ENCODE peak calls at places on chromosomes 13 and 19, in seven cellular contexts. M is astrocyte; F is stimulated activated CD8-positive, alpha-beta memory T cell treated with anti-CD3 and anti-CD28 coated beads, Interleukin-7, amount 100 ng/mL, for 4 hours; X is NCI-H1436; L is AG04450; E is ureter; C is activated naive CD4-positive, alpha-beta T cell treated with anti-CD3 and anti-CD28 coated beads for 36 hours. Y is an unnamed sample.

GRCh38 chr13:46359731-46360130 is 27.3 kb downstream of the RUBCNL start:
- DNase-seq in C (no peak), M (peak), L (no peak), X (no peak), F (no peak), E (no peak), Y (no peak)

GRCh38 chr19:9597027-9597426 is 12.7 kb upstream of the ZNF121 start:
- DNase-seq in M (peak), X (no peak), L (no peak), C (no peak), E (no peak), F (no peak), Y (no peak)

GRCh38 chr13:94656766-94657165 is 55.1 kb downstream of the GPR180 start:
- DNase-seq in L (peak), F (no peak), E (no peak), M (peak), X (no peak), C (peak), Y (peak)

GRCh38 chr19:38073806-38074685 is 150.0 kb downstream of the DPF1 start:
- DNase-seq in M (no peak), F (no peak), E (no peak), L (no peak), C (no peak), X (no peak), Y (no peak)

GRCh38 chr13:51136276-51136980 is 25.4 kb upstream of the C13orf42 start:
- DNase-seq in X (no peak), E (no peak), F (no peak), M (no peak), L (no peak), C (no peak), Y (no peak)

GRCh38 chr19:827710-828321 is at the start of gene AZU1:
- DNase-seq in L (no peak), F (no peak), M (no peak), C (no peak), E (no peak), X (no peak), Y (no peak)

GRCh38 chr13:81781471-81781870 is 1440.5 kb upstream of the SPRY2 start:
- DNase-seq in L (no peak), F (no peak), C (no peak), X (no peak), M (no peak), E (no peak), Y (no peak)

GRCh38 chr19:14977128-14977527 is 2.5 kb downstream of the SLC1A6 start:
- DNase-seq in M (no peak), L (no peak), C (no peak), E (no peak), X (no peak), F (no peak), Y (no peak)

GRCh38 chr13:30466841-30467252 is 1.1 kb upstream of the HMGB1 start:
- DNase-seq in E (no peak), M (peak), X (no peak), L (no peak), F (no peak), C (no peak), Y (no peak)

GRCh38 chr19:1567848-1568227 is 287 bp downstream of the MEX3D start:
- DNase-seq in F (no peak), E (no peak), M (no peak), C (no peak), L (no peak), X (no peak), Y (no peak)

GRCh38 chr19:8030906-8031305 is 21.7 kb upstream of the CCL25 start:
- DNase-seq in C (no peak), X (no peak), F (no peak), M (no peak), E (no peak), L (no peak), Y (no peak)

GRCh38 chr19:36417752-36418286 is 625 bp downstream of the ZFP82 start:
- DNase-seq in F (no peak), E (no peak), L (no peak), C (no peak), M (no peak), X (no peak), Y (no peak)

GRCh38 chr19:36103040-36103626 is 7.8 kb upstream of the OVOL3 start:
- DNase-seq in X (no peak), F (no peak), L (no peak), M (no peak), C (no peak), E (no peak), Y (no peak)

Y was measured in activated CD4-positive, alpha-beta T cell treated with anti-CD3 and anti-CD28 coated beads, Interleukin-2, amount 10 ng/mL, durations not matched to agents 24 days and 14 days.